ENCODE peak calls at places on chromosomes 4 and X, in seven cellular contexts. E is COR-L47, D is NCI-H226, W is brain microvascular endothelial cell, N is germinal center, K is GM20000, Z is BJ. R is an unnamed sample.

GRCh38 chr4:185803015-185803414 is 9.0 kb downstream of the SORBS2 start:
- DNase-seq in E (no peak), D (no peak), W (no peak), N (no peak), K (no peak), Z (no peak), R (no peak)

GRCh38 chr4:174214102-174214878 is 69.2 kb downstream of the FBXO8 start:
- DNase-seq in E (no peak), D (no peak), W (no peak), N (no peak), K (no peak), Z (no peak), R (peak; percentile 34)

GRCh38 chr4:180500146-180500545 is 1743.1 kb upstream of the TENM3 start:
- DNase-seq in E (no peak), D (no peak), W (no peak), N (no peak), K (no peak), Z (no peak), R (no peak)

GRCh38 chr4:158170691-158171455 is 2.0 kb downstream of the GASK1B start:
- DNase-seq in E (no peak), D (no peak), W (no peak), N (no peak), K (peak; percentile 17), Z (no peak), R (peak; percentile 59)

GRCh38 chr4:38013461-38014366 is 53.5 kb downstream of the PTTG2 start:
- DNase-seq in E (peak; percentile 93), D (peak; percentile 33), W (peak; percentile 18), N (no peak), K (no peak), Z (no peak), R (no peak)

GRCh38 chrX:134868766-134869495 is 121.9 kb upstream of the SMIM10 start:
- DNase-seq in E (no peak), D (peak; percentile 51), W (peak; percentile 77), N (no peak), K (no peak), Z (peak; percentile 48), R (no peak)

GRCh38 chrX:149504226-149504914 is 736 bp downstream of the IDS start:
- DNase-seq in E (peak; percentile 10), D (no peak), W (no peak), N (peak; percentile 59), K (peak; percentile 59), Z (no peak), R (peak; percentile 59)

GRCh38 chr4:155025762-155026457 is 182.5 kb upstream of the NPY2R start:
- DNase-seq in E (peak; percentile 30), D (no peak), W (peak; percentile 66), N (peak; percentile 6), K (no peak), Z (no peak), R (peak; percentile 20)

GRCh38 chr4:1473718-1474117 is 67.5 kb upstream of the NKX1-1 start:
- DNase-seq in E (no peak), D (no peak), W (no peak), N (no peak), K (no peak), Z (no peak), R (no peak)

GRCh38 chrX:9249452-9249851 is 215.4 kb upstream of the TBL1X start:
- DNase-seq in E (no peak), D (no peak), W (no peak), N (no peak), K (no peak), Z (no peak), R (no peak)

GRCh38 chrX:11770320-11770719 is 12.3 kb downstream of the MSL3 start:
- DNase-seq in E (no peak), D (no peak), W (peak; percentile 28), N (peak; percentile 62), K (peak; percentile 41), Z (no peak), R (peak; percentile 64)

GRCh38 chr4:186936496-186937375 is 213.1 kb upstream of the FAT1 start:
- DNase-seq in E (no peak), D (peak; percentile 68), W (peak; percentile 77), N (no peak), K (no peak), Z (peak; percentile 79), R (no peak)

GRCh38 chrX:132810964-132811712 is 147.3 kb downstream of the HS6ST2 start:
- DNase-seq in E (no peak), D (no peak), W (no peak), N (no peak), K (no peak), Z (no peak), R (no peak)

GRCh38 chr4:8015512-8015911 is 75.9 kb upstream of the AFAP1 start:
- DNase-seq in E (peak; percentile 45), D (no peak), W (peak; percentile 28), N (no peak), K (no peak), Z (no peak), R (no peak)

GRCh38 chrX:39398215-39398972 is 597.1 kb downstream of the MID1IP1 start:
- DNase-seq in E (peak; percentile 54), D (no peak), W (no peak), N (no peak), K (no peak), Z (no peak), R (no peak)

GRCh38 chr4:15547392-15547791 is 77.7 kb downstream of the CC2D2A start:
- DNase-seq in E (no peak), D (no peak), W (no peak), N (no peak), K (peak; percentile 25), Z (no peak), R (peak; percentile 23)

GRCh38 chr4:24747234-24747975 is 48.0 kb upstream of the SOD3 start:
- DNase-seq in E (no peak), D (no peak), W (no peak), N (no peak), K (no peak), Z (no peak), R (no peak)

GRCh38 chr4:105709081-105709450 is 482 bp downstream of the GSTCD start:
- DNase-seq in E (peak; percentile 12), D (no peak), W (no peak), N (peak; percentile 26), K (peak; percentile 36), Z (no peak), R (peak; percentile 47)

GRCh38 chrX:2507904-2508630 is 7.3 kb upstream of the DHRSX start:
- DNase-seq in E (no peak), D (no peak), W (no peak), N (no peak), K (no peak), Z (no peak), R (no peak)

GRCh38 chr4:57110635-57111546 is 706 bp upstream of the IGFBP7 start:
- DNase-seq in E (no peak), D (no peak), W (peak; percentile 64), N (peak; percentile 7), K (peak; percentile 67), Z (peak; percentile 26), R (peak; percentile 49)

GRCh38 chrX:45623266-45623665 is 422.6 kb upstream of the DIPK2B start:
- DNase-seq in E (peak; percentile 0), D (peak; percentile 16), W (peak; percentile 60), N (no peak), K (no peak), Z (peak; percentile 90), R (no peak)

GRCh38 chr4:84673475-84674230 is 90.7 kb downstream of the CDS1 start:
- DNase-seq in E (no peak), D (peak; percentile 64), W (peak; percentile 75), N (no peak), K (no peak), Z (peak; percentile 59), R (no peak)

GRCh38 chrX:10360121-10360520 is 203.3 kb downstream of the CLCN4 start:
- DNase-seq in E (peak; percentile 24), D (no peak), W (no peak), N (no peak), K (no peak), Z (no peak), R (no peak)

GRCh38 chrX:79181401-79181800 is 36.9 kb downstream of the GPR174 start:
- DNase-seq in E (no peak), D (no peak), W (no peak), N (no peak), K (no peak), Z (no peak), R (no peak)

GRCh38 chr4:184648220-184649025 is 824 bp downstream of the CASP3 start:
- DNase-seq in E (peak; percentile 11), D (no peak), W (no peak), N (peak; percentile 18), K (peak; percentile 45), Z (no peak), R (peak; percentile 53)

GRCh38 chr4:71241467-71242401 is 97.1 kb upstream of the SLC4A4 start:
- DNase-seq in E (peak; percentile 19), D (no peak), W (no peak), N (no peak), K (no peak), Z (no peak), R (no peak)

GRCh38 chrX:107571296-107571998 is 56.9 kb upstream of the PRPS1 start:
- DNase-seq in E (no peak), D (peak; percentile 88), W (peak; percentile 92), N (no peak), K (no peak), Z (peak; percentile 65), R (no peak)

GRCh38 chr4:17335371-17335770 is 176.5 kb downstream of the QDPR start:
- DNase-seq in E (no peak), D (no peak), W (no peak), N (no peak), K (no peak), Z (no peak), R (no peak)

GRCh38 chr4:112234952-112235609 is 3.5 kb downstream of the AP1AR start:
- DNase-seq in E (peak; percentile 43), D (peak; percentile 51), W (peak; percentile 84), N (peak; percentile 47), K (peak; percentile 52), Z (peak; percentile 41), R (peak; percentile 58)

GRCh38 chrX:69501433-69501832 is 2.7 kb upstream of the NALF2 start:
- DNase-seq in E (no peak), D (no peak), W (no peak), N (peak; percentile 13), K (no peak), Z (no peak), R (no peak)

GRCh38 chr4:1795304-1796195 is 2.5 kb downstream of the FGFR3 start:
- DNase-seq in E (peak; percentile 31), D (no peak), W (no peak), N (no peak), K (no peak), Z (no peak), R (no peak)

GRCh38 chr4:16329132-16329796 is 103.0 kb upstream of the TAPT1 start:
- DNase-seq in E (no peak), D (peak; percentile 72), W (peak; percentile 24), N (no peak), K (no peak), Z (no peak), R (no peak)

GRCh38 chr4:1754336-1754735 is 33.0 kb downstream of the TACC3 start:
- DNase-seq in E (no peak), D (no peak), W (no peak), N (no peak), K (no peak), Z (no peak), R (no peak)

GRCh38 chr4:147597561-147597960 is 19.6 kb upstream of the TMEM184C start:
- DNase-seq in E (no peak), D (peak; percentile 12), W (no peak), N (no peak), K (no peak), Z (no peak), R (no peak)

GRCh38 chr4:770022-770421 is 55.9 kb downstream of the CPLX1 start:
- DNase-seq in E (no peak), D (no peak), W (no peak), N (no peak), K (no peak), Z (no peak), R (no peak)

GRCh38 chr4:103918214-103918613 is 198.4 kb upstream of the TACR3 start:
- DNase-seq in E (no peak), D (no peak), W (no peak), N (no peak), K (no peak), Z (no peak), R (no peak)

GRCh38 chr4:185424905-185425599 is 712 bp downstream of the UFSP2 start:
- DNase-seq in E (peak; percentile 30), D (no peak), W (no peak), N (no peak), K (no peak), Z (peak; percentile 11), R (no peak)

GRCh38 chrX:44055638-44056037 is 82.4 kb upstream of the NDP start:
- DNase-seq in E (no peak), D (no peak), W (no peak), N (no peak), K (no peak), Z (no peak), R (no peak)